ENCODE peak calls at places on chromosomes 7 and 10, in eight cellular contexts. U, H, V, P, Q, S, F and K are unnamed samples.

GRCh38 chr7:108824840-108825540 is 255.3 kb downstream of the DNAJB9 start:
- DNase-seq in U (no peak), H (no peak), V (no peak), P (no peak), Q (no peak), S (peak; percentile 77), F (no peak), K (no peak)

GRCh38 chr10:131736321-131736980 is 164.4 kb upstream of the PPP2R2D start:
- DNase-seq in U (no peak), H (no peak), V (no peak), P (no peak), Q (no peak), S (no peak), F (no peak), K (no peak)

GRCh38 chr10:26839966-26840627 is 20.7 kb downstream of the ABI1 start:
- DNase-seq in U (no peak), H (no peak), V (no peak), P (no peak), Q (no peak), S (no peak), F (no peak), K (no peak)

GRCh38 chr7:150824379-150825177 is 24.0 kb downstream of the TMEM176A start:
- DNase-seq in U (no peak), H (no peak), V (no peak), P (no peak), Q (no peak), S (no peak), F (no peak), K (peak; percentile 73)

GRCh38 chr7:151895695-151896485 is 19.0 kb upstream of the PRKAG2 start:
- DNase-seq in U (no peak), H (peak; percentile 41), V (no peak), P (no peak), Q (no peak), S (no peak), F (no peak), K (no peak)

GRCh38 chr10:113381906-113382562 is 170.8 kb upstream of the HABP2 start:
- DNase-seq in U (no peak), H (no peak), V (peak; percentile 6), P (peak; percentile 11), Q (no peak), S (peak; percentile 57), F (no peak), K (no peak)

GRCh38 chr10:72276013-72276387 is 2.3 kb downstream of the DDIT4 start:
- DNase-seq in U (no peak), H (no peak), V (no peak), P (no peak), Q (no peak), S (no peak), F (no peak), K (peak; percentile 86)

GRCh38 chr10:78867555-78867939 is 201.2 kb upstream of the ZMIZ1 start:
- DNase-seq in U (no peak), H (no peak), V (no peak), P (no peak), Q (peak; percentile 0), S (no peak), F (no peak), K (no peak)

GRCh38 chr10:5496261-5497250 is 2.8 kb downstream of the CALML5 start:
- DNase-seq in U (no peak), H (no peak), V (no peak), P (no peak), Q (no peak), S (no peak), F (no peak), K (no peak)

GRCh38 chr7:100706672-100707311 is 871 bp downstream of the POP7 start:
- DNase-seq in U (no peak), H (no peak), V (no peak), P (no peak), Q (no peak), S (peak; percentile 56), F (no peak), K (no peak)

GRCh38 chr10:71973777-71974488 is 9.7 kb downstream of the CHST3 start:
- DNase-seq in U (no peak), H (no peak), V (no peak), P (no peak), Q (no peak), S (no peak), F (no peak), K (no peak)

GRCh38 chr10:117260094-117260493 is 19.2 kb downstream of the SLC18A2 start:
- DNase-seq in U (no peak), H (no peak), V (no peak), P (no peak), Q (no peak), S (no peak), F (no peak), K (no peak)

GRCh38 chr7:139522830-139523198 is 671 bp upstream of the CLEC2L start:
- DNase-seq in U (no peak), H (no peak), V (no peak), P (no peak), Q (no peak), S (no peak), F (no peak), K (no peak)

GRCh38 chr7:468141-468540 is 51.5 kb downstream of the PDGFA start:
- DNase-seq in U (no peak), H (no peak), V (no peak), P (no peak), Q (no peak), S (no peak), F (no peak), K (no peak)

GRCh38 chr7:51146816-51147586 is 169.6 kb downstream of the COBL start:
- DNase-seq in U (no peak), H (no peak), V (no peak), P (no peak), Q (no peak), S (no peak), F (no peak), K (no peak)

GRCh38 chr7:128910569-128910945 is at the start of gene KCP:
- DNase-seq in U (no peak), H (no peak), V (no peak), P (no peak), Q (peak; percentile 65), S (peak; percentile 86), F (no peak), K (no peak)